ENCODE peak calls at places on chromosomes 3 and 15, in eight cellular contexts. V is fibroblast of gingiva; J is COR-L47; K is stimulated activated CD8-positive, alpha-beta memory T cell treated with anti-CD3 and anti-CD28 coated beads, Interleukin-4, amount 100 ng/mL, for 4 hours; F is HT-29; O is suprapubic skin; H is M059J; G is cardiac septum. N is an unnamed sample.
A peak's percentile ranks its signal among the peaks of the same experiment; 100 is the strongest.

GRCh38 chr15:75213212-75213767 is 11.6 kb downstream of the C15orf39 start:
- DNase-seq in F (peak; percentile 7), G (no peak), K (no peak), O (no peak), V (no peak), H (no peak), J (no peak), N (no peak)

GRCh38 chr3:175397407-175397806 is 538.3 kb downstream of the NAALADL2 start:
- DNase-seq in K (no peak), O (no peak), V (peak; percentile 20), G (no peak), F (no peak), H (no peak), J (no peak), N (no peak)

GRCh38 chr3:134846943-134847342 is 51.9 kb downstream of the EPHB1 start:
- DNase-seq in V (peak; percentile 3), G (peak; percentile 62), J (no peak), H (peak; percentile 99), F (no peak), O (peak; percentile 24), K (no peak), N (no peak)

GRCh38 chr15:78003539-78004008 is 73.9 kb downstream of the TBC1D2B start:
- DNase-seq in K (no peak), O (no peak), J (peak; percentile 80), V (no peak), H (no peak), F (no peak), G (no peak), N (no peak)

GRCh38 chr3:105369501-105370371 is 3.0 kb downstream of the ALCAM start:
- DNase-seq in K (no peak), J (peak; percentile 75), G (peak; percentile 84), V (peak; percentile 72), H (peak; percentile 86), O (peak; percentile 85), F (peak; percentile 72), N (peak; percentile 68)

GRCh38 chr15:75067123-75067854 is 43.9 kb downstream of the PPCDC start:
- DNase-seq in G (no peak), H (peak; percentile 92), O (no peak), V (no peak), F (peak; percentile 38), K (no peak), J (no peak), N (peak; percentile 7)

GRCh38 chr3:54950391-54951003 is 22.6 kb upstream of the LRTM1 start:
- DNase-seq in F (no peak), G (no peak), H (no peak), O (no peak), V (no peak), J (no peak), K (no peak), N (no peak)

GRCh38 chr3:194134231-194134756 is 1.7 kb upstream of the HES1 start:
- DNase-seq in F (no peak), J (peak; percentile 63), H (peak; percentile 90), V (peak; percentile 18), K (peak; percentile 53), O (peak; percentile 84), G (peak; percentile 88), N (peak; percentile 85)

GRCh38 chr3:50324351-50325144 is 2.0 kb upstream of the HYAL2 start:
- DNase-seq in G (no peak), H (peak; percentile 49), O (no peak), K (no peak), J (peak; percentile 53), F (peak; percentile 63), V (peak; percentile 43), N (no peak)

GRCh38 chr3:195179782-195180489 is 91.0 kb downstream of the XXYLT1 start:
- DNase-seq in J (no peak), V (no peak), H (no peak), F (no peak), O (no peak), G (peak; percentile 82), K (no peak), N (no peak)

GRCh38 chr3:25508901-25509300 is 80.8 kb downstream of the RARB start:
- DNase-seq in J (no peak), F (no peak), G (no peak), O (no peak), H (peak; percentile 92), K (no peak), V (no peak), N (no peak)

GRCh38 chr3:127754411-127755304 is 67.7 kb downstream of the MGLL start:
- DNase-seq in V (no peak), K (peak; percentile 40), H (no peak), J (no peak), F (no peak), G (no peak), O (no peak), N (no peak)

GRCh38 chr3:13654330-13655073 is 105.6 kb downstream of the FBLN2 start:
- DNase-seq in V (no peak), J (no peak), O (no peak), F (no peak), K (no peak), G (no peak), H (no peak), N (no peak)

GRCh38 chr3:149026718-149027117 is 35.4 kb downstream of the GYG1 start:
- DNase-seq in H (no peak), V (peak; percentile 13), F (no peak), J (no peak), G (no peak), O (no peak), K (no peak), N (no peak)

GRCh38 chr3:56819016-56819809 is 17.5 kb upstream of the ARHGEF3 start:
- DNase-seq in V (no peak), J (no peak), F (no peak), G (no peak), O (no peak), H (no peak), K (no peak), N (no peak)

GRCh38 chr3:127097516-127097915 is 95.4 kb upstream of the PRR23E start:
- DNase-seq in H (no peak), F (no peak), O (no peak), V (no peak), G (no peak), K (no peak), J (no peak), N (no peak)

GRCh38 chr15:67042490-67043181 is 22.8 kb upstream of the SMAD3 start:
- DNase-seq in O (no peak), G (no peak), K (no peak), V (no peak), H (peak; percentile 47), F (peak; percentile 45), J (no peak), N (no peak)

GRCh38 chr15:76286231-76286879 is 24.9 kb downstream of the ETFA start:
- DNase-seq in H (no peak), F (no peak), J (no peak), O (no peak), K (no peak), V (no peak), G (no peak), N (no peak)

GRCh38 chr3:126345641-126346460 is 11.4 kb downstream of the KLF15 start:
- DNase-seq in F (no peak), O (peak; percentile 55), G (no peak), K (no peak), H (no peak), J (no peak), V (no peak), N (no peak)

GRCh38 chr15:57370929-57371328 is 5.4 kb upstream of the CGNL1 start:
- DNase-seq in G (no peak), H (no peak), K (no peak), J (no peak), F (no peak), V (no peak), O (no peak), N (no peak)

GRCh38 chr3:14957163-14957562 is 9.8 kb downstream of the NR2C2 start:
- DNase-seq in F (no peak), H (no peak), K (no peak), V (no peak), O (no peak), G (no peak), J (no peak), N (no peak)

GRCh38 chr3:147257972-147258371 is 148.4 kb downstream of the ZIC4 start:
- DNase-seq in F (no peak), J (no peak), V (no peak), G (no peak), H (no peak), O (no peak), K (no peak), N (no peak)

GRCh38 chr3:48561045-48561736 is 2.4 kb downstream of the UCN2 start:
- DNase-seq in J (no peak), H (peak; percentile 86), K (no peak), V (peak; percentile 71), G (no peak), F (no peak), O (no peak), N (no peak)

GRCh38 chr3:179981646-179982045 is 55.1 kb downstream of the PEX5L start:
- DNase-seq in J (no peak), O (no peak), F (no peak), G (no peak), H (no peak), K (no peak), V (no peak), N (no peak)

GRCh38 chr15:78257681-78258080 is 6.7 kb upstream of the DNAJA4 start:
- DNase-seq in V (no peak), J (no peak), K (no peak), G (no peak), F (no peak), O (no peak), H (no peak), N (no peak)

GRCh38 chr3:190877925-190878324 is 15.4 kb upstream of the GMNC start:
- DNase-seq in G (no peak), F (no peak), H (no peak), K (no peak), J (no peak), O (no peak), V (no peak), N (no peak)

GRCh38 chr15:89117790-89118189 is 29.5 kb downstream of the ABHD2 start:
- DNase-seq in G (no peak), F (no peak), V (no peak), H (no peak), K (no peak), O (no peak), J (no peak), N (no peak)

GRCh38 chr3:85342915-85343314 is 384.1 kb downstream of the CADM2 start:
- DNase-seq in V (no peak), J (peak; percentile 4), K (no peak), H (no peak), F (peak; percentile 5), G (no peak), O (no peak), N (no peak)

GRCh38 chr15:70096975-70097336 is 761 bp downstream of the TLE3 start:
- DNase-seq in F (peak; percentile 47), G (no peak), J (no peak), H (no peak), O (no peak), V (no peak), K (no peak), N (no peak)

GRCh38 chr3:45205126-45205525 is 21.0 kb downstream of the TMEM158 start:
- DNase-seq in O (no peak), V (no peak), F (no peak), K (no peak), G (no peak), J (no peak), H (peak; percentile 68), N (no peak)

GRCh38 chr3:194869482-194870169 is 183.9 kb downstream of the FAM43A start:
- DNase-seq in K (no peak), G (no peak), V (no peak), O (no peak), H (peak; percentile 83), J (no peak), F (no peak), N (no peak)

GRCh38 chr15:93200448-93201226 is 111.6 kb upstream of the RGMA start:
- DNase-seq in G (no peak), K (no peak), O (no peak), H (no peak), F (no peak), J (no peak), V (no peak), N (no peak)

GRCh38 chr3:11653298-11654055 is 9.8 kb upstream of the VGLL4 start:
- DNase-seq in V (peak; percentile 14), G (no peak), H (no peak), O (no peak), J (no peak), K (no peak), F (no peak), N (no peak)

GRCh38 chr3:23385327-23385726 is 182.2 kb downstream of the UBE2E2 start:
- DNase-seq in O (no peak), F (no peak), K (no peak), G (no peak), H (no peak), J (peak; percentile 17), V (no peak), N (no peak)

N was measured in type B pancreatic cell.